ENCODE peak calls at places on chromosome 15, in eight cellular contexts. N, J, B, O, H, Z, T and R are unnamed samples. For H3K4me1, the result is how much of the 10 kb centered on the place peaks cover.

GRCh38 chr15:40048155-40048792 is 9.3 kb upstream of the SRP14 start:
- DNase-seq in Z (no peak), H (no peak), B (no peak), J (peak), N (no peak), T (no peak), O (peak), R (peak)

GRCh38 chr15:75346796-75347221 is at the start of gene NEIL1:
- DNase-seq in Z (no peak), O (no peak), T (no peak), B (no peak), H (no peak), N (no peak), J (no peak), R (peak)

GRCh38 chr15:69939513-69940440 is 157.9 kb downstream of the TLE3 start:
- DNase-seq in J (no peak), N (no peak), Z (peak), T (no peak), O (no peak), B (no peak), H (peak), R (no peak)

GRCh38 chr15:33866101-33866737 is 102.1 kb upstream of the CHRM5 start:
- DNase-seq in T (no peak), B (no peak), J (no peak), Z (no peak), H (no peak), O (no peak), N (no peak), R (no peak)

GRCh38 chr15:72170691-72171090 is 26.9 kb downstream of the GRAMD2A start:
- DNase-seq in J (no peak), O (no peak), B (no peak), T (no peak), Z (no peak), H (no peak), N (no peak), R (no peak)

GRCh38 chr15:75198560-75199346 is 2.9 kb upstream of the C15orf39 start:
- DNase-seq in O (peak), H (no peak), Z (peak), B (peak), T (no peak), J (no peak), N (no peak), R (peak)

GRCh38 chr15:51726302-51727073 is 11.0 kb downstream of the LYSMD2 start:
- DNase-seq in O (no peak), H (peak), T (no peak), B (peak), J (peak), N (peak), Z (peak), R (peak)

GRCh38 chr15:24848050-24848449 is 106.7 kb upstream of the SNRPN start:
- DNase-seq in N (peak), B (no peak), H (no peak), Z (peak), J (no peak), T (no peak), O (no peak), R (peak)

GRCh38 chr15:74866090-74866489 is 7.1 kb downstream of the SCAMP2 start:
- DNase-seq in J (no peak), O (no peak), H (no peak), Z (peak), T (no peak), N (peak), B (peak), R (peak)

GRCh38 chr15:37933685-37934084 is 755 bp upstream of the TMCO5A start:
- DNase-seq in Z (peak), O (no peak), B (no peak), H (no peak), N (peak), T (no peak), J (no peak), R (no peak)

GRCh38 chr15:77013786-77014136 is 18.8 kb downstream of the PSTPIP1 start:
- DNase-seq in H (no peak), B (no peak), N (no peak), T (peak), O (peak), Z (no peak), J (no peak), R (no peak)

GRCh38 chr15:71278989-71279756 is 163.9 kb downstream of the THSD4 start:
- DNase-seq in B (peak), O (no peak), J (peak), Z (peak), H (no peak), N (peak), T (no peak), R (peak)

GRCh38 chr15:40873625-40874561 is at the start of gene RHOV:
- DNase-seq in J (no peak), N (peak), Z (peak), O (peak), H (peak), T (peak), B (peak), R (peak)

GRCh38 chr15:45604321-45604720 is 17.1 kb downstream of the BLOC1S6 start:
- DNase-seq in H (no peak), T (no peak), O (no peak), J (no peak), N (no peak), Z (no peak), B (no peak), R (no peak)

GRCh38 chr15:49990835-49991540 is 128.0 kb downstream of the ATP8B4 start:
- DNase-seq in B (no peak), T (no peak), O (no peak), J (no peak), Z (peak), N (peak), H (no peak), R (no peak)

GRCh38 chr15:29376580-29376979 is 107.0 kb upstream of the NSMCE3 start:
- DNase-seq in B (no peak), T (no peak), Z (no peak), N (no peak), J (no peak), O (no peak), H (no peak), R (no peak)

GRCh38 chr15:58391088-58391487 is 40.7 kb upstream of the LIPC start:
- DNase-seq in O (no peak), H (no peak), J (no peak), N (no peak), T (no peak), Z (no peak), B (no peak), R (no peak)

GRCh38 chr15:58392611-58393161 is 39.1 kb upstream of the LIPC start:
- DNase-seq in O (no peak), N (peak), T (no peak), H (no peak), B (no peak), J (no peak), Z (peak), R (no peak)

GRCh38 chr15:58396181-58396580 is 35.6 kb upstream of the LIPC start:
- DNase-seq in B (peak), Z (peak), T (no peak), H (no peak), N (peak), J (no peak), O (no peak), R (no peak)

GRCh38 chr15:58392141-58392540 is 39.6 kb upstream of the LIPC start:
- DNase-seq in T (no peak), Z (no peak), O (no peak), J (no peak), N (no peak), B (no peak), H (no peak), R (no peak)

DNA sequence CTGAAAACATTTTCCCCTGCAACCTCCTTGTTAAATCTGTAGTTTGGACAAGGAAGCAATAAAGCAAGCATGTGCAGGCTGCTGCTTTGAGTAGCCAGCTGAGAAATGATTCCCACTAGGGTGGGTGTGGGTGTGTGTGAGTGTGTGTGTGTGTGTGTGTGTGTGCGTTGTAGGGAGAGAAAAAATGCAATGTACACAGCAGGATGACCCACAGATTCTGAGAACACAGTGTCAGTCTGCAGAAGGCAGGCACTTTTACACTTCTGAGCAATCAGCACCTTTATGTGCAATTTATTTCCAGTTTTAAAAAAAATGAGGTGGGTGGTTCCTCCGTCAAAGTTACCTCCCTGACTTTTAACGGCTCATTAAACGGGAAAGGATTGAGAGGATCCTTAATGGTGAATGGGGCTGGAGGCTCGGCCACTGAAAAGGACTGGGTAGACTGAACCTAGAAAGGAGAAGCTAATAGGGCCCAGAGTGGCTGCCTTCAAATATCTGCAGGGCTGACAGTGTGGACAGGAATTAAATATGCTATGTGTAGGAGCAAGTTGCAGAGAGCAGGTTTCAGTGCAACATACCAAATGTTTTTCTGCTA is 38.5 kb upstream of the LIPC start:
- DNase-seq in J (no peak), T (no peak), O (no peak), Z (peak), H (no peak), B (no peak), N (peak), R (peak)
- H3K4me1 ChIP-seq in J (under half), T (under half), O (under half), Z (under half), H (under half), B (under half), N (under half), R (under half)

GRCh38 chr15:62887113-62887570 is 155.4 kb upstream of the TPM1 start:
- DNase-seq in B (no peak), H (no peak), O (no peak), N (peak), T (no peak), Z (peak), J (no peak), R (no peak)
- H3K27ac ChIP-seq in B (no peak), H (peak), O (no peak), N (peak), T (no peak), Z (no peak), J (peak), R (peak)

GRCh38 chr15:67782592-67782991 is 42.7 kb upstream of the SKOR1 start:
- DNase-seq in B (no peak), J (no peak), H (peak), Z (no peak), T (no peak), N (no peak), O (no peak), R (no peak)
- H3K4me1 ChIP-seq in B (under half), J (under half), H (under half), Z (under half), T (under half), N (under half), O (under half), R (under half)

DNA sequence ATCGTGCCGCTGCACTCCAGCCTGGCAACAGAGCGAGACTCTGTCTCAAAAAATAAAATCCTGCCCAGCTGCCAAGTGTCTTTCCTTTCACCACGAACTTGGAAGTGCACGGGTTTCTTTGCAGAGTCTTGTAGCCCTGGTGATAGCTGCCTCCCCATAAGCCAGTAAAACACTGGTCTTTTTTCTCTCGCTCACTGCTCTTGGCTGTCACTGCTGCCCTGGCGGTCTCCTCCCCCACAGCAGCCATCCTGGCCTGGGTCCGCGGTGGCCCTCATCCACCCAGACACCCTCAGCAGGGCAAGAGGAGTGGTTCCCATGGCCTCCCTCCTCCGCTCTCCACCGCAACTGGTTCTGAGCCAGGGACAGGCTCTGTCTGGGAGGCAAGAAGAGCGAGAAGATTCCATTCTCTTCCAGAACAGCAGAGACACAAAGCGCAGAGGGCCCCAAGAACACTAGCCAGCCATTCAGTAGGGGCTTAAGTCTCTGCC is 44.4 kb downstream of the KLHL25 start:
- DNase-seq in T (peak), B (no peak), J (peak), N (peak), O (no peak), Z (peak), H (no peak), R (peak)
- H3K27ac ChIP-seq in T (peak), B (no peak), J (peak), N (no peak), O (no peak), Z (peak), H (peak), R (peak)

GRCh38 chr15:78045189-78045588 is 32.3 kb downstream of the TBC1D2B start:
- DNase-seq in B (no peak), J (no peak), H (no peak), Z (no peak), N (no peak), T (no peak), O (no peak), R (no peak)
- H3K4me1 ChIP-seq in B (under half), J (under half), H (under half), Z (under half), N (under half), T (under half), O (half or more), R (under half)

DNA sequence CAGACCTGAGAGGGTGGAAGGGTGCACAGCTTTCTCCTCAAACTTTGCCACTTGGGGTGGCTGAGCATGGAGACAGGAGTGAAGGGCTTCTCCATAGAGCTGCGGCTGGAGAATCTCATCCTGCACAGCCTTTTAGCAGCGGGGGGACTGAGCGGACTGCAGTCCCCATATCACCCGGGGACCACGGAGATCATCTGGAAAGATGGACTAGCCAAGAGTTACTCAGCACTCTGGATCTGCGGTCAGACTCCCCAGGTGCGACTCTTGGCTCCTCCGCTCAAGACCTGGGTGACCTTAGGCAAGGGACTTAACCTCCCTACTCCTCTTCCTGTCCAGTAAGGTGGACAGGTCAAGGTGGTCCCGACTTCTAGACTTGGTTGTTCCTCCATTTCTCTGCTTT is 125.8 kb upstream of the MEF2A start:
- DNase-seq in T (peak), H (no peak), O (no peak), Z (no peak), N (no peak), J (peak), B (no peak), R (no peak)
- H3K27ac ChIP-seq in T (no peak), H (no peak), O (no peak), Z (no peak), N (no peak), J (peak), B (no peak), R (no peak)

GRCh38 chr15:59396660-59397059 is 24.0 kb upstream of the MYO1E start:
- DNase-seq in J (no peak), N (no peak), Z (no peak), O (no peak), T (no peak), H (no peak), B (no peak), R (no peak)
- H3K4me1 ChIP-seq in J (under half), N (under half), Z (under half), O (under half), T (under half), H (under half), B (under half), R (under half)

GRCh38 chr15:90884719-90885431 is 571 bp downstream of the FES start:
- DNase-seq in H (no peak), Z (no peak), B (no peak), N (no peak), T (no peak), J (no peak), O (no peak), R (no peak)
- H3K27ac ChIP-seq in H (no peak), Z (peak), B (no peak), N (peak), T (peak), J (peak), O (no peak), R (peak)